ENCODE peak calls at places on chromosomes 13 and 19, in six cellular contexts. O is Caco-2, I is HFF-Myc, L is spleen, V is dorsolateral prefrontal cortex, W is kidney epithelial cell. Q is an unnamed sample.

GRCh38 chr19:15263361-15263985 is 31.2 kb upstream of the EPHX3 start:
- DNase-seq in O (no peak), I (no peak), L (no peak), V (no peak), W (no peak), Q (no peak)

GRCh38 chr13:31918707-31919106 is 112.9 kb upstream of the FRY start:
- DNase-seq in O (no peak), I (no peak), L (no peak), V (no peak), W (no peak), Q (no peak)

GRCh38 chr13:49560270-49561063 is 24.9 kb downstream of the RCBTB1 start:
- DNase-seq in O (peak), I (no peak), L (no peak), V (no peak), W (peak), Q (peak)

GRCh38 chr19:18399008-18399407 is 1.6 kb upstream of the LRRC25 start:
- DNase-seq in O (no peak), I (no peak), L (peak), V (no peak), W (no peak), Q (peak)

GRCh38 chr13:99085139-99085845 is 107.4 kb upstream of the DOCK9 start:
- DNase-seq in O (no peak), I (no peak), L (peak), V (no peak), W (no peak), Q (no peak)

GRCh38 chr19:33868821-33869412 is 72.2 kb downstream of the KCTD15 start:
- DNase-seq in O (no peak), I (no peak), L (peak), V (peak), W (no peak), Q (peak)

GRCh38 chr13:71242191-71242590 is 624.8 kb downstream of the DACH1 start:
- DNase-seq in O (no peak), I (no peak), L (no peak), V (no peak), W (no peak), Q (peak)

GRCh38 chr19:19643158-19644053 is at the start of gene GMIP:
- DNase-seq in O (peak), I (no peak), L (peak), V (peak), W (no peak), Q (peak)

GRCh38 chr19:4217429-4218264 is 11.7 kb upstream of the EBI3 start:
- DNase-seq in O (no peak), I (no peak), L (no peak), V (no peak), W (no peak), Q (no peak)

GRCh38 chr19:42450314-42450934 is 7.7 kb upstream of the CXCL17 start:
- DNase-seq in O (peak), I (peak), L (peak), V (peak), W (peak), Q (peak)

GRCh38 chr19:18170714-18171255 is 2.8 kb upstream of the IFI30 start:
- DNase-seq in O (no peak), I (no peak), L (peak), V (no peak), W (no peak), Q (no peak)

GRCh38 chr19:12695997-12696365 is 450 bp downstream of the FBXW9 start:
- DNase-seq in O (no peak), I (no peak), L (no peak), V (no peak), W (no peak), Q (no peak)

GRCh38 chr13:113558461-113558860 is 26.1 kb upstream of the TFDP1 start:
- DNase-seq in O (peak), I (no peak), L (no peak), V (peak), W (no peak), Q (no peak)

GRCh38 chr13:44876782-44877324 is 112.4 kb downstream of the NUFIP1 start:
- DNase-seq in O (no peak), I (no peak), L (no peak), V (no peak), W (no peak), Q (peak)

GRCh38 chr13:37288057-37288720 is 182.7 kb upstream of the CSNK1A1L start:
- DNase-seq in O (no peak), I (no peak), L (no peak), V (no peak), W (no peak), Q (peak)

GRCh38 chr19:28641395-28641794 is 571.6 kb downstream of the UQCRFS1 start:
- DNase-seq in O (no peak), I (no peak), L (no peak), V (no peak), W (no peak), Q (no peak)

GRCh38 chr19:14086098-14086497 is 515 bp upstream of the C19orf67 start:
- DNase-seq in O (no peak), I (no peak), L (no peak), V (no peak), W (no peak), Q (no peak)

GRCh38 chr13:21106089-21106488 is 44.7 kb upstream of the LATS2 start:
- DNase-seq in O (no peak), I (peak), L (no peak), V (no peak), W (peak), Q (peak)

GRCh38 chr19:2476451-2477140 is 669 bp downstream of the GADD45B start:
- DNase-seq in O (no peak), I (no peak), L (peak), V (peak), W (no peak), Q (peak)

GRCh38 chr13:31090921-31091624 is 70.6 kb downstream of the HSPH1 start:
- DNase-seq in O (no peak), I (no peak), L (no peak), V (no peak), W (no peak), Q (peak)

GRCh38 chr13:81917829-81918228 is 1576.9 kb upstream of the SPRY2 start:
- DNase-seq in O (no peak), I (no peak), L (no peak), V (no peak), W (no peak), Q (no peak)

GRCh38 chr13:20461481-20461859 is 64.2 kb downstream of the CRYL1 start:
- DNase-seq in O (no peak), I (peak), L (no peak), V (no peak), W (peak), Q (peak)

GRCh38 chr13:91567485-91568207 is 169.2 kb downstream of the GPC5 start:
- DNase-seq in O (no peak), I (no peak), L (no peak), V (no peak), W (no peak), Q (no peak)

GRCh38 chr13:46165485-46166220 is 16.3 kb downstream of the LCP1 start:
- DNase-seq in O (no peak), I (no peak), L (no peak), V (no peak), W (peak), Q (peak)

GRCh38 chr13:59510377-59510776 is 653.4 kb downstream of the DIAPH3 start:
- DNase-seq in O (no peak), I (no peak), L (no peak), V (no peak), W (no peak), Q (no peak)

GRCh38 chr19:18769989-18770528 is 21.0 kb downstream of the COMP start:
- DNase-seq in O (no peak), I (no peak), L (no peak), V (no peak), W (no peak), Q (no peak)

GRCh38 chr19:3045885-3046603 is 16.3 kb downstream of the TLE5 start:
- DNase-seq in O (no peak), I (no peak), L (no peak), V (no peak), W (no peak), Q (no peak)

GRCh38 chr13:22108283-22108897 is 437.5 kb downstream of the FGF9 start:
- DNase-seq in O (no peak), I (no peak), L (no peak), V (no peak), W (no peak), Q (no peak)

GRCh38 chr13:110266983-110267382 is 40.0 kb downstream of the COL4A1 start:
- DNase-seq in O (no peak), I (no peak), L (no peak), V (no peak), W (no peak), Q (no peak)

GRCh38 chr19:6925801-6926751 is 38.7 kb downstream of the ADGRE1 start:
- DNase-seq in O (no peak), I (no peak), L (no peak), V (no peak), W (no peak), Q (no peak)

GRCh38 chr19:6761053-6761676 is 6.1 kb downstream of the SH2D3A start:
- DNase-seq in O (peak), I (no peak), L (no peak), V (no peak), W (no peak), Q (no peak)

GRCh38 chr13:110779046-110779445 is 65.5 kb downstream of the ING1 start:
- DNase-seq in O (no peak), I (peak), L (no peak), V (no peak), W (no peak), Q (no peak)

GRCh38 chr19:16367269-16367683 is 42.6 kb downstream of the KLF2 start:
- DNase-seq in O (no peak), I (no peak), L (peak), V (no peak), W (no peak), Q (no peak)

GRCh38 chr19:45971260-45971902 is 2.3 kb downstream of the NOVA2 start:
- DNase-seq in O (no peak), I (no peak), L (no peak), V (no peak), W (no peak), Q (no peak)

GRCh38 chr19:45973564-45974338 is at the start of gene NOVA2:
- DNase-seq in O (peak), I (no peak), L (peak), V (peak), W (no peak), Q (peak)

GRCh38 chr19:45972944-45973525 is 630 bp downstream of the NOVA2 start:
- DNase-seq in O (no peak), I (no peak), L (no peak), V (no peak), W (no peak), Q (no peak)

GRCh38 chr19:45969676-45970075 is 4.0 kb downstream of the NOVA2 start:
- DNase-seq in O (no peak), I (no peak), L (no peak), V (no peak), W (no peak), Q (no peak)

DNA sequence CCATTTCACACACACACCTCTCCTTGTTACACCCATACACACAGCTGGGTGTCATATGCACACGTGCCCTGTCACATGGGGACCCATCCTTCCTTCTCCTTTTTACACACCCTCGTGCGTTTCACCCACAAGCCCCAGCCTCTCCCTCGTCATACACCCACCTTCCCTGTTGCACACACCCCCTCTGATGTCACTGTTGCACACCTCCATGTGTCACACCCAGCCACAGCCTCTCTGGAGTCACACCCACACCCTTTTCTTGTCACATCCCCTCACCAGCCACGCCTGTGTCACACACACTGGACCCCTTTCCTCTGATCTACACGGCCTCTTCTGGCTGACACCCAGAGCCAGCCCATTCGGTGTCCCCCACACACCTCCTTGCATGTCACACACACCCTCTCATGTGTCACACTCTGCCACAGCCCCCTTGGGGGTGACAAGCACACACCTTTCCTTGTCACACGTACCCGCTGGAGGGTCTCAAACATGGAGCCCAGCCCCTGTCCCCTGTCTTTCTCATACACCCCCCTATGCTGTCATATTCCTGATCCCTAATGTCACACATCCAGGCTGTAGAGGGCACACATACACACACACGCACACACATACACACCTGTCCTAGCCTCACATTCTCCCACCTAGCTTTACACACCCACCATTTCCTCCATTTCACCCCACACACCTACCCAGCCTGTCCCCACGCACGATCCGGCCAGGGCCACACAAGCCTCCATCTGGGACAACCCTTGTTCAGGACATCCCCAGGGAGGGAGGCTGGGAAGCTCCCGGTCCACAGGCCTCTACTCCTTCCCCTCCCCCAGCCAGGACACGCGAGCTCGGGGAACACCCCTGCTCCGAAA is 1.4 kb downstream of the NOVA2 start:
- DNase-seq in O (no peak), I (no peak), L (no peak), V (peak), W (no peak), Q (no peak)
- H3K4me3 ChIP-seq in O (no peak), I (no peak), L (peak), V (peak), W (no peak), Q (peak)

GRCh38 chr13:24627864-24628418 is 52.3 kb upstream of the ATP12A start:
- DNase-seq in O (no peak), I (no peak), L (no peak), V (no peak), W (no peak), Q (no peak)

GRCh38 chr13:24625870-24626419 is 54.3 kb upstream of the ATP12A start:
- DNase-seq in O (no peak), I (no peak), L (no peak), V (no peak), W (no peak), Q (no peak)

GRCh38 chr13:24625324-24625723 is 54.9 kb upstream of the ATP12A start:
- DNase-seq in O (no peak), I (no peak), L (no peak), V (no peak), W (no peak), Q (peak)

GRCh38 chr13:24626449-24626848 is 53.8 kb upstream of the ATP12A start:
- DNase-seq in O (no peak), I (no peak), L (no peak), V (no peak), W (no peak), Q (no peak)

DNA sequence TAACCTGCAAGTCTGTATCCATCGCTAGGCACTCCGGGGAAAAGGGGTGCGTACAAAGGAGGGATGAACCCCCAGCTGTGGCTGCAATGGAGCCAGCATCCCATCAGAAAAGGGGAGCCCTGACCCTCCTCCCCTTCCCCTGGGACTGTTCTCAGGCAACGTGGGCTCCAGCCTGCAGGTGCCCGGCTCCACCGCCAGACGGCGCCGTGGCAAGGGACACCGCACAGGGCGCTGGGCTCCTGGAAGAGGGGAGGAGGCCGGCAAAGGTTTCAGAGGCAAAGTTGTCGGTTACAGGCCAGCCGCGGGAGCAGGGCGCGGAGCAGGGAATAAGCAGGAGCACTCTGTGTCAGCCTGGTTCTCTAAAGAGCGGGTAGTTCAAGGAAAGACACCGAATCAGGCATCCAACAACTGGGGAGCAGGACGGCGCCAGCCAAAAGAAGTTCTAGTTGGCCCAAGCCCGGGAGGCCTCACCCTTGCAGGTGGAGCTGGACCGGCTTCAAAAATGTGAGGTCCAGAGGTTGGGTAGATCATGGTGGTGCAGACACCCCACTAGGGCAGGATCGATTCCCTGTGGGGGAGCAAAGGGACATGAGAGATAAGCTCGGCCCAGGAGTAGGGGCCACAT is 53.0 kb upstream of the ATP12A start:
- DNase-seq in O (no peak), I (no peak), L (no peak), V (no peak), W (no peak), Q (no peak)
- TF ChIP-seq CTCF in O (peak), I (peak), L (no peak), V (peak), W (peak), Q (peak)

DNA sequence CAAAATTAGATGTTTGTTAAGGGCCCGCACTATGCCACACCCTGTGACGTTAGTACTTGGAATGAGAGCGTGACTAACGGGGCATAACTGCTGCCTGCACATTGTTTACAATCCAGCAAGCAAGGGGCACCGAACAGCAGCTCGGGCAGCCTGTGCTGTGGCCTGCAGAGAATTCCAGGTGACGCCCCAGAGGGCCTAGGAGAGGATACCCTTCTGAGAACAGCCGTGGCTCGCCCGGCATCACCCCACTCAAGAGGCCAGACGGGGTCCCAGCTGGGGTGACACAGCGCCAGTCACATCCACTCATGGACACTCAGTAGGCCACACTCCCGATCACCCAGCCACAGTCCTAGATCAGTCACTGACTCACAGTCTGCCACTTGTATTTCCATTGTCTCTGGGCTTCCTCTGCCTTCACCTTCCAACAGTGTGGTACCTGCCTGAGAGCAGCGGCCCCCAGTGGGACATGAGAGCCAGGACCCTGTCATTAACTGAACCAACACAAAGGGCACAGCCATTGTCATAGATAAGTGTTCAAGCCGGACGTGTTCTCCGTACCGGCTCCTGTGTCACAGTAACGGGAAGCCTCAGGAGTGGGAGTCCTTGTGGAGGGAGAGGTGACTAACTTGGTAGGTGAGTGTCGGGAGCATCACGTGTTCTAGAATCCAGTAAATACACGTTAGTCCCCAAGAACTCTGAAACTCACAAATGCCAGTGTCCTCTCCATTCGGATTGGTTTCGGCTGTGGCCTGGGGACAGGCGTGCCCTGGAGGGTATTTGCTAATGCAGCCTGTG is 7.5 kb downstream of the ZNF331 start:
- DNase-seq in O (peak), I (peak), L (no peak), V (no peak), W (no peak), Q (peak)
- H3K4me3 ChIP-seq in O (no peak), I (no peak), L (no peak), V (no peak), W (no peak), Q (no peak)

DNA sequence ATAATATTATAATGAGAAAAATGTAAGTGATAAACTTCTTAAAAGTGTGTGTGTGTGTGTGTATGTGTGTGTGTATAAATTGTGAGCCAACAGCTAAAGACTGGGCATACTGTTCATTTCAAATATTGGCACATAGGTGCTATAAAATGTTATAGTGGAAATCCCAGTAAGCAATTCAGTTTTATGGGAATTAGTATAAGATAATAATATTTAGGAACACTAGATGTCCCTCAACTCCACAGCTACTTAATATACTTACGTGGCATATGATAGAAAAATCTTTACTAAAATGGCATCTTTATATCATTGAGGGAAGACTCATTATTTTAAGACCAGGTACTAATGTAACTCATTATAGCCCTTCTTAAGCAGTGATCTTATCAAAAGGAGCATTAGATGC is 266.3 kb downstream of the MAB21L1 start:
- DNase-seq in O (no peak), I (no peak), L (no peak), V (no peak), W (no peak), Q (peak)
- TF ChIP-seq CTCF in O (no peak), I (no peak), L (no peak), V (no peak), W (no peak), Q (no peak)

DNA sequence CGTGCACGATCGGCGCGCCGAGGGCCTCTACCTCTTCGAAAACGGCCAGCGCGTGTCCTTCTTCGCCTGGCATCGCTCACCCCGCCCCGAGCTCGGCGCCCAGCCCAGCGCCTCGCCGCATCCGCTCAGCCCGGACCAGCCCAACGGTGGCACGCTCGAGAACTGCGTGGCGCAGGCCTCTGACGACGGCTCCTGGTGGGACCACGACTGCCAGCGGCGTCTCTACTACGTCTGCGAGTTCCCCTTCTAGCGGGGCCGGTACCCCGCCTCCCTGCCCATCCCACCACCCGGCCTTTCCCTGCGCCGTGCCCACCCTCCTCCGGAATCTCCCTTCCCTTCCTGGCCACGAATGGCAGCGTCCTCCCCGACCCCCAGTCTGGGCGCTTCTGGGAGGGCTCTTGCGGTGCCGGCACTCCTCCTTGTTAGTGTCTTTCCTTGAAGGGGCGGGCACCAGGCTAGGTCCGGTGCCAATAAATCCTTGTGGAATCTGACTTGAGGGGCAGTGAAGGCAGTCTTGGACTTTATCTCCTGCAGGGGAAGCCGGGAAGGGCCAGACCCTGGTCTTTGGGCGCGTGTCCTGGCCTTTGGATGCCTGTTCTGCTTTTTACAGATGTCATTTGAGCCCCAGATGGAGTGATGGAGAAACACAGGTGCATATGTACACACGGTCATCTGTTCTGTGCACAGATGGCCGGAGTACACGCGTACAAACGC is 2.2 kb downstream of the CLEC11A start:
- DNase-seq in O (no peak), I (no peak), L (no peak), V (no peak), W (no peak), Q (peak)
- H3K4me3 ChIP-seq in O (peak), I (peak), L (peak), V (peak), W (peak), Q (peak)

GRCh38 chr13:111948281-111948680 is 118.7 kb upstream of the SOX1 start:
- DNase-seq in O (no peak), I (no peak), L (peak), V (no peak), W (no peak), Q (no peak)
- TF ChIP-seq CTCF in O (no peak), I (no peak), L (no peak), V (no peak), W (no peak), Q (no peak)